ENCODE peak calls at places on chromosomes 4 and X, in ten cellular contexts. One of them, this sample, is unnamed.

GRCh38 chr4:146488495-146489174 is 33.1 kb downstream of the SLC10A7 start:
- DNase-seq in A549: no peak
- DNase-seq in foreskin fibroblast: no peak
- DNase-seq in stimulated activated CD8-positive, alpha-beta memory T cell treated with anti-CD3 and anti-CD28 coated beads, Interleukin-2, amount 100 ng/mL, for 48 hours: no peak
- DNase-seq in Calu3: peak
- DNase-seq in effector memory CD4-positive, alpha-beta T cell: no peak
- DNase-seq in NCI-H69: no peak
- DNase-seq in sciatic nerve: no peak
- DNase-seq in RWPE1: no peak
- DNase-seq in testis: no peak
- DNase-seq in this sample: no peak

GRCh38 chrX:19085975-19086772 is 36.1 kb downstream of the ADGRG2 start:
- DNase-seq in A549: no peak
- DNase-seq in foreskin fibroblast: no peak
- DNase-seq in stimulated activated CD8-positive, alpha-beta memory T cell treated with anti-CD3 and anti-CD28 coated beads, Interleukin-2, amount 100 ng/mL, for 48 hours: no peak
- DNase-seq in Calu3: no peak
- DNase-seq in effector memory CD4-positive, alpha-beta T cell: no peak
- DNase-seq in NCI-H69: no peak
- DNase-seq in sciatic nerve: no peak
- DNase-seq in RWPE1: no peak
- DNase-seq in testis: no peak
- DNase-seq in this sample: no peak

GRCh38 chrX:72393836-72394517 is 88.3 kb upstream of the CITED1 start:
- DNase-seq in A549: no peak
- DNase-seq in foreskin fibroblast: no peak
- DNase-seq in stimulated activated CD8-positive, alpha-beta memory T cell treated with anti-CD3 and anti-CD28 coated beads, Interleukin-2, amount 100 ng/mL, for 48 hours: no peak
- DNase-seq in Calu3: no peak
- DNase-seq in effector memory CD4-positive, alpha-beta T cell: no peak
- DNase-seq in NCI-H69: no peak
- DNase-seq in sciatic nerve: no peak
- DNase-seq in RWPE1: no peak
- DNase-seq in testis: no peak
- DNase-seq in this sample: no peak

GRCh38 chr4:25290490-25291067 is 22.0 kb upstream of the ZCCHC4 start:
- DNase-seq in A549: no peak
- DNase-seq in foreskin fibroblast: no peak
- DNase-seq in stimulated activated CD8-positive, alpha-beta memory T cell treated with anti-CD3 and anti-CD28 coated beads, Interleukin-2, amount 100 ng/mL, for 48 hours: no peak
- DNase-seq in Calu3: no peak
- DNase-seq in effector memory CD4-positive, alpha-beta T cell: no peak
- DNase-seq in NCI-H69: no peak
- DNase-seq in sciatic nerve: no peak
- DNase-seq in RWPE1: no peak
- DNase-seq in testis: no peak
- DNase-seq in this sample: no peak

GRCh38 chrX:69289046-69289838 is 124.0 kb upstream of the PJA1 start:
- DNase-seq in A549: no peak
- DNase-seq in foreskin fibroblast: no peak
- DNase-seq in stimulated activated CD8-positive, alpha-beta memory T cell treated with anti-CD3 and anti-CD28 coated beads, Interleukin-2, amount 100 ng/mL, for 48 hours: no peak
- DNase-seq in Calu3: no peak
- DNase-seq in effector memory CD4-positive, alpha-beta T cell: no peak
- DNase-seq in NCI-H69: peak
- DNase-seq in sciatic nerve: no peak
- DNase-seq in RWPE1: no peak
- DNase-seq in testis: no peak
- DNase-seq in this sample: no peak

GRCh38 chrX:110086162-110086915 is 83.4 kb downstream of the TMEM164 start:
- DNase-seq in A549: peak
- DNase-seq in foreskin fibroblast: peak
- DNase-seq in stimulated activated CD8-positive, alpha-beta memory T cell treated with anti-CD3 and anti-CD28 coated beads, Interleukin-2, amount 100 ng/mL, for 48 hours: no peak
- DNase-seq in Calu3: no peak
- DNase-seq in effector memory CD4-positive, alpha-beta T cell: no peak
- DNase-seq in NCI-H69: no peak
- DNase-seq in sciatic nerve: no peak
- DNase-seq in RWPE1: no peak
- DNase-seq in testis: no peak
- DNase-seq in this sample: no peak

GRCh38 chrX:48516285-48516684 is 5.3 kb upstream of the EBP start:
- DNase-seq in A549: no peak
- DNase-seq in foreskin fibroblast: no peak
- DNase-seq in stimulated activated CD8-positive, alpha-beta memory T cell treated with anti-CD3 and anti-CD28 coated beads, Interleukin-2, amount 100 ng/mL, for 48 hours: no peak
- DNase-seq in Calu3: no peak
- DNase-seq in effector memory CD4-positive, alpha-beta T cell: no peak
- DNase-seq in NCI-H69: no peak
- DNase-seq in sciatic nerve: no peak
- DNase-seq in RWPE1: no peak
- DNase-seq in testis: no peak
- DNase-seq in this sample: no peak

GRCh38 chr4:168153596-168154440 is 61.5 kb downstream of the ANXA10 start:
- DNase-seq in A549: peak
- DNase-seq in foreskin fibroblast: peak
- DNase-seq in stimulated activated CD8-positive, alpha-beta memory T cell treated with anti-CD3 and anti-CD28 coated beads, Interleukin-2, amount 100 ng/mL, for 48 hours: peak
- DNase-seq in Calu3: peak
- DNase-seq in effector memory CD4-positive, alpha-beta T cell: peak
- DNase-seq in NCI-H69: peak
- DNase-seq in sciatic nerve: peak
- DNase-seq in RWPE1: peak
- DNase-seq in testis: peak
- DNase-seq in this sample: no peak

GRCh38 chr4:945274-946102 is 13.2 kb downstream of the TMEM175 start:
- DNase-seq in A549: no peak
- DNase-seq in foreskin fibroblast: no peak
- DNase-seq in stimulated activated CD8-positive, alpha-beta memory T cell treated with anti-CD3 and anti-CD28 coated beads, Interleukin-2, amount 100 ng/mL, for 48 hours: no peak
- DNase-seq in Calu3: no peak
- DNase-seq in effector memory CD4-positive, alpha-beta T cell: no peak
- DNase-seq in NCI-H69: peak
- DNase-seq in sciatic nerve: peak
- DNase-seq in RWPE1: no peak
- DNase-seq in testis: no peak
- DNase-seq in this sample: no peak

GRCh38 chrX:144730486-144730885 is 516.8 kb upstream of the SPANXN1 start:
- DNase-seq in A549: no peak
- DNase-seq in foreskin fibroblast: peak
- DNase-seq in stimulated activated CD8-positive, alpha-beta memory T cell treated with anti-CD3 and anti-CD28 coated beads, Interleukin-2, amount 100 ng/mL, for 48 hours: no peak
- DNase-seq in Calu3: no peak
- DNase-seq in effector memory CD4-positive, alpha-beta T cell: no peak
- DNase-seq in NCI-H69: no peak
- DNase-seq in sciatic nerve: no peak
- DNase-seq in RWPE1: no peak
- DNase-seq in testis: no peak
- DNase-seq in this sample: peak

GRCh38 chrX:77953708-77954107 is 15.7 kb downstream of the PGAM4 start:
- DNase-seq in A549: peak
- DNase-seq in foreskin fibroblast: peak
- DNase-seq in stimulated activated CD8-positive, alpha-beta memory T cell treated with anti-CD3 and anti-CD28 coated beads, Interleukin-2, amount 100 ng/mL, for 48 hours: no peak
- DNase-seq in Calu3: no peak
- DNase-seq in effector memory CD4-positive, alpha-beta T cell: no peak
- DNase-seq in NCI-H69: no peak
- DNase-seq in sciatic nerve: no peak
- DNase-seq in RWPE1: peak
- DNase-seq in testis: no peak
- DNase-seq in this sample: no peak

GRCh38 chrX:72126539-72127140 is 5.1 kb downstream of the RTL5 start:
- DNase-seq in A549: peak
- DNase-seq in foreskin fibroblast: peak
- DNase-seq in stimulated activated CD8-positive, alpha-beta memory T cell treated with anti-CD3 and anti-CD28 coated beads, Interleukin-2, amount 100 ng/mL, for 48 hours: peak
- DNase-seq in Calu3: peak
- DNase-seq in effector memory CD4-positive, alpha-beta T cell: peak
- DNase-seq in NCI-H69: peak
- DNase-seq in sciatic nerve: peak
- DNase-seq in RWPE1: peak
- DNase-seq in testis: peak
- DNase-seq in this sample: peak

GRCh38 chr4:52172166-52172565 is 121.1 kb downstream of the SPATA18 start:
- DNase-seq in A549: no peak
- DNase-seq in foreskin fibroblast: no peak
- DNase-seq in stimulated activated CD8-positive, alpha-beta memory T cell treated with anti-CD3 and anti-CD28 coated beads, Interleukin-2, amount 100 ng/mL, for 48 hours: no peak
- DNase-seq in Calu3: no peak
- DNase-seq in effector memory CD4-positive, alpha-beta T cell: no peak
- DNase-seq in NCI-H69: peak
- DNase-seq in sciatic nerve: no peak
- DNase-seq in RWPE1: no peak
- DNase-seq in testis: peak
- DNase-seq in this sample: no peak

GRCh38 chrX:33160273-33160672 is 51.1 kb downstream of the DMD start:
- DNase-seq in A549: no peak
- DNase-seq in foreskin fibroblast: no peak
- DNase-seq in stimulated activated CD8-positive, alpha-beta memory T cell treated with anti-CD3 and anti-CD28 coated beads, Interleukin-2, amount 100 ng/mL, for 48 hours: no peak
- DNase-seq in Calu3: no peak
- DNase-seq in effector memory CD4-positive, alpha-beta T cell: no peak
- DNase-seq in NCI-H69: no peak
- DNase-seq in sciatic nerve: no peak
- DNase-seq in RWPE1: peak
- DNase-seq in testis: no peak
- DNase-seq in this sample: no peak

GRCh38 chr4:23782778-23783455 is 106.9 kb downstream of the PPARGC1A start:
- DNase-seq in A549: no peak
- DNase-seq in foreskin fibroblast: peak
- DNase-seq in stimulated activated CD8-positive, alpha-beta memory T cell treated with anti-CD3 and anti-CD28 coated beads, Interleukin-2, amount 100 ng/mL, for 48 hours: no peak
- DNase-seq in Calu3: no peak
- DNase-seq in effector memory CD4-positive, alpha-beta T cell: no peak
- DNase-seq in NCI-H69: no peak
- DNase-seq in sciatic nerve: no peak
- DNase-seq in RWPE1: no peak
- DNase-seq in testis: no peak
- DNase-seq in this sample: no peak

GRCh38 chr4:47349323-47349722 is 114.2 kb downstream of the COMMD8 start:
- DNase-seq in A549: no peak
- DNase-seq in foreskin fibroblast: peak
- DNase-seq in stimulated activated CD8-positive, alpha-beta memory T cell treated with anti-CD3 and anti-CD28 coated beads, Interleukin-2, amount 100 ng/mL, for 48 hours: no peak
- DNase-seq in Calu3: no peak
- DNase-seq in effector memory CD4-positive, alpha-beta T cell: no peak
- DNase-seq in NCI-H69: no peak
- DNase-seq in sciatic nerve: no peak
- DNase-seq in RWPE1: no peak
- DNase-seq in testis: no peak
- DNase-seq in this sample: no peak

GRCh38 chr4:163196904-163197505 is 30.3 kb upstream of the NAF1 start:
- DNase-seq in A549: no peak
- DNase-seq in foreskin fibroblast: no peak
- DNase-seq in stimulated activated CD8-positive, alpha-beta memory T cell treated with anti-CD3 and anti-CD28 coated beads, Interleukin-2, amount 100 ng/mL, for 48 hours: no peak
- DNase-seq in Calu3: no peak
- DNase-seq in effector memory CD4-positive, alpha-beta T cell: no peak
- DNase-seq in NCI-H69: no peak
- DNase-seq in sciatic nerve: no peak
- DNase-seq in RWPE1: no peak
- DNase-seq in testis: no peak
- DNase-seq in this sample: no peak

GRCh38 chr4:23327120-23327519 is 562.7 kb downstream of the PPARGC1A start:
- DNase-seq in A549: no peak
- DNase-seq in foreskin fibroblast: no peak
- DNase-seq in stimulated activated CD8-positive, alpha-beta memory T cell treated with anti-CD3 and anti-CD28 coated beads, Interleukin-2, amount 100 ng/mL, for 48 hours: no peak
- DNase-seq in Calu3: no peak
- DNase-seq in effector memory CD4-positive, alpha-beta T cell: no peak
- DNase-seq in NCI-H69: no peak
- DNase-seq in sciatic nerve: no peak
- DNase-seq in RWPE1: no peak
- DNase-seq in testis: no peak
- DNase-seq in this sample: no peak

This sample was measured in SW 1271.